ENCODE peak calls at places on chromosomes 6 and 20, in six cellular contexts. J is ovary, S is NB4, X is foreskin fibroblast, Y is fibroblast of pulmonary artery, N is fibroblast of lung. Z is an unnamed sample.
A peak's percentile ranks its signal among the peaks of the same experiment; 100 is the strongest.

GRCh38 chr6:35302604-35303218 is 5.1 kb downstream of the DEF6 start:
- DNase-seq in J (no peak), S (peak; percentile 93), X (peak; percentile 15), Y (peak; percentile 11), N (peak; percentile 12), Z (no peak)

GRCh38 chr6:49826743-49827406 is 39.5 kb downstream of the CRISP1 start:
- DNase-seq in J (no peak), S (no peak), X (no peak), Y (no peak), N (peak; percentile 0), Z (no peak)

GRCh38 chr20:38423541-38423940 is 11.6 kb downstream of the SNHG17 start:
- DNase-seq in J (no peak), S (no peak), X (no peak), Y (no peak), N (no peak), Z (no peak)

GRCh38 chr20:24682496-24683090 is 213.2 kb downstream of the SYNDIG1 start:
- DNase-seq in J (no peak), S (no peak), X (no peak), Y (no peak), N (no peak), Z (no peak)

GRCh38 chr20:62816879-62817873 is at the start of gene COL9A3:
- DNase-seq in J (no peak), S (no peak), X (no peak), Y (no peak), N (no peak), Z (no peak)

GRCh38 chr6:98783578-98783977 is 50.8 kb upstream of the POU3F2 start:
- DNase-seq in J (no peak), S (no peak), X (no peak), Y (no peak), N (no peak), Z (no peak)

GRCh38 chr20:15619341-15619740 is 953.9 kb downstream of the KIF16B start:
- DNase-seq in J (no peak), S (no peak), X (no peak), Y (no peak), N (no peak), Z (no peak)

GRCh38 chr20:3000852-3001523 is 42.4 kb upstream of the GNRH2 start:
- DNase-seq in J (no peak), S (peak; percentile 76), X (peak; percentile 28), Y (peak; percentile 77), N (peak; percentile 33), Z (no peak)

GRCh38 chr20:39849171-39849570 is 839.9 kb downstream of the MAFB start:
- DNase-seq in J (no peak), S (no peak), X (no peak), Y (no peak), N (no peak), Z (no peak)

GRCh38 chr20:7889736-7890135 is 50.5 kb downstream of the HAO1 start:
- DNase-seq in J (no peak), S (no peak), X (no peak), Y (no peak), N (no peak), Z (no peak)

GRCh38 chr6:117110146-117110545 is 155.2 kb upstream of the VGLL2 start:
- DNase-seq in J (no peak), S (no peak), X (no peak), Y (no peak), N (no peak), Z (no peak)

GRCh38 chr6:80214436-80215022 is 108.1 kb downstream of the BCKDHB start:
- DNase-seq in J (no peak), S (peak; percentile 51), X (peak; percentile 45), Y (peak; percentile 79), N (peak; percentile 76), Z (peak; percentile 53)

GRCh38 chr6:10177703-10178102 is 237.2 kb downstream of the TFAP2A start:
- DNase-seq in J (no peak), S (no peak), X (no peak), Y (no peak), N (no peak), Z (no peak)

GRCh38 chr6:152356659-152357058 is 280.5 kb downstream of the SYNE1 start:
- DNase-seq in J (no peak), S (peak; percentile 82), X (peak; percentile 37), Y (peak; percentile 82), N (peak; percentile 56), Z (peak; percentile 33)

GRCh38 chr20:48260370-48260769 is 475.1 kb upstream of the SULF2 start:
- DNase-seq in J (no peak), S (no peak), X (no peak), Y (no peak), N (no peak), Z (no peak)

GRCh38 chr6:168971549-168971948 is 282.1 kb downstream of the THBS2 start:
- DNase-seq in J (no peak), S (no peak), X (no peak), Y (no peak), N (no peak), Z (no peak)

GRCh38 chr20:11748436-11748835 is 169.3 kb upstream of the BTBD3 start:
- DNase-seq in J (no peak), S (no peak), X (no peak), Y (no peak), N (no peak), Z (no peak)

GRCh38 chr6:138267971-138268895 is 49.9 kb upstream of the PBOV1 start:
- DNase-seq in J (no peak), S (no peak), X (no peak), Y (no peak), N (no peak), Z (no peak)

GRCh38 chr20:20780127-20780822 is 67.8 kb upstream of the RALGAPA2 start:
- DNase-seq in J (peak; percentile 62), S (peak; percentile 100), X (peak; percentile 3), Y (peak; percentile 8), N (no peak), Z (no peak)

GRCh38 chr6:44733868-44734267 is 346.4 kb downstream of the CDC5L start:
- DNase-seq in J (no peak), S (no peak), X (no peak), Y (peak; percentile 36), N (peak; percentile 25), Z (no peak)

GRCh38 chr6:38193486-38194281 is 374.2 kb downstream of the ZFAND3 start:
- DNase-seq in J (no peak), S (no peak), X (no peak), Y (no peak), N (no peak), Z (no peak)

GRCh38 chr20:45791668-45792512 is at the start of the genes DNTTIP1 and WFDC3:
- DNase-seq in J (peak; percentile 91), S (peak; percentile 95), X (peak; percentile 89), Y (peak; percentile 90), N (peak; percentile 88), Z (peak; percentile 49)

GRCh38 chr6:107585815-107586435 is 96.0 kb downstream of the SOBP start:
- DNase-seq in J (no peak), S (no peak), X (no peak), Y (no peak), N (no peak), Z (no peak)

GRCh38 chr20:19974621-19975435 is 42.3 kb upstream of the NAA20 start:
- DNase-seq in J (peak; percentile 87), S (peak; percentile 93), X (peak; percentile 95), Y (peak; percentile 92), N (peak; percentile 97), Z (peak; percentile 96)

GRCh38 chr20:43938017-43938655 is 23.5 kb downstream of the TOX2 start:
- DNase-seq in J (no peak), S (no peak), X (no peak), Y (no peak), N (peak; percentile 22), Z (no peak)

GRCh38 chr20:25058051-25058796 is at the start of gene ACSS1:
- DNase-seq in J (peak; percentile 62), S (peak; percentile 72), X (peak; percentile 23), Y (peak; percentile 41), N (peak; percentile 35), Z (no peak)

DNA sequence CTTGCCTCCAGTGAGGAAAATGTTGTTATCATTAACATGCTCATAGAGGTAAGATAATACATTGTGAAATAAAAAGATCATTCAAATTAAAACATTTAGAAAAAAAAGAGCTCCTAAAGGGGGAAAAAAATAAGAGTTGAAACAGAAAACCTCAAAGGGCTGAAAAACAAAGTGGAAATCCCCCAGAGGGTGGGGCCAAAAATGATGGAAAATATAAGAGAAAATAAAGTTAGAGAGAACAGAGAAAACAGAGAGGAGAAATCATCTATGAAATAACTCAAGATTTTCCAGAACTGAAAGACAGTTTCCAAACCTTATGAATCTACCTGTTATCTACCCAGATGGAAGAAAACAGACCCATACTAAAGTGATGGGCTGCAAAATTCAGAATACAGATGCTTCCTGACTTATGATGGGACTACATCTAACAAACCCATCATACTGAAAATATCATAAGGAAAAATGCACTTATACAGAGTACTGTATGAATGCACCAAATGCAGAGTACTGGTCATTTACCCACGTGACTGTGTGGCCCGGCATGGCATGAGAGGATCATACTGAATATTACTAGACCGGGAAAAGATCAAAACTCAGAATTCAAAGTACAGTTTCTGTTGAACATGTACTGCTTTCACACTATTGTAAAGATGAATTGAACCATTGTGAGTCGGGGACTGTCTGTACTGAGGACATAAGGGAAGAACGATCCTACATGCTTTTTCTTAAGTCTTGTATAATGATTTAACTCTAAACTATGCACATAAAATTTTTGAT is 4.0 kb downstream of the ZBTB24 start:
- DNase-seq in J (no peak), S (no peak), X (no peak), Y (no peak), N (no peak), Z (no peak)
- H3K4me3 ChIP-seq in J (no peak overlapping the region), S (peak overlapping the region; percentile 60), X (peak overlapping the region; percentile 21), Y (peak overlapping the region; percentile 24), N (peak overlapping the region; percentile 6), Z (peak overlapping the region; percentile 5)

GRCh38 chr6:54892831-54893230 is 46.3 kb downstream of the FAM83B start:
- DNase-seq in J (no peak), S (peak; percentile 2), X (peak; percentile 69), Y (peak; percentile 60), N (peak; percentile 63), Z (no peak)
- TF ChIP-seq CTCF in J (no peak), S (no peak), X (no peak), Y (no peak), N (no peak), Z (no peak)

DNA sequence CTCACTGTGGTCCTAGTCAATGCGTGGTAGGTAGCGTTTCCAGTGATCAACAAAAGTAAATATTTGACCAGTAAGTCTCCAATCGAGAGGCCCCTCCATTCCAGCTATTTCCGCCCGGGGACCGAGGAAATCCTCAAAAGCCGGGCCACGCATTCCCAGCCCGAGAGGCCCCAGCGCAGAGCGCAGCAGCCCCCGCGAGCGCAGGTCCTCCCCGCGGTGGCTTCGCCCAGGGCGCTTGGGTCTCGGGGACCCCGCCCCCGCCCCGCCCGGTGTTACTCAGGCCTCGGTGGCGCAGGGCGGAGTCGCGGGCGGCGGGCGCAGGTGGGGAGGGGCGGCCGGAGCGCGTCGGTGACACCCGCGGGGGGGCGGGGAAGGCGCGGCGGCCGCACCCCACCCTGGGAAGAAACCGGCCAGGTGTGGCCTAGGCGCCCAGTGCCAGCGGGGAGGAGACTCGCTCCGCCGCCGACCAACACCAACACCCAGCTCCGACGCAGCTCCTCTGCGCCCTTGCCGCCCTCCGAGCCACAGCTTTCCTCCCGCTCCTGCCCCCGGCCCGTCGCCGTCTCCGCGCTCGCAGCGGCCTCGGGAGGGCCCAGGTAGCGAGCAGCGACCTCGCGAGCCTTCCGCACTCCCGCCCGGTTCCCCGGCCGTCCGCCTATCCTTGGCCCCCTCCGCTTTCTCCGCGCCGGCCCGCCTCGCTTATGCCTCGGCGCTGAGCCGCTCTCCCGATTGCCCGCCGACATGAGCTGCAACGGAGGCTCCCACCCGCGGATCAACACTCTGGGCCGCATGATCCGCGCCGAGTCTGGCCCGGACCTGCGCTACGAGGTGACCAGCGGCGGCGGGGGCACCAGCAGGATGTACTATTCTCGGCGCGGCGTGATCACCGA is at the start of gene DSP:
- DNase-seq in J (peak; percentile 10), S (peak; percentile 61), X (no peak), Y (no peak), N (no peak), Z (no peak)
- H3K4me3 ChIP-seq in J (peak within 1 kb of the TSS; percentile 47), S (peak within 1 kb of the TSS; percentile 39), X (peak within 1 kb of the TSS; percentile 72), Y (peak within 1 kb of the TSS; percentile 55), N (peak within 1 kb of the TSS; percentile 38), Z (peak within 1 kb of the TSS; percentile 40)

GRCh38 chr6:163634514-163635171 is 220.1 kb downstream of the QKI start:
- DNase-seq in J (no peak), S (peak; percentile 39), X (no peak), Y (no peak), N (no peak), Z (no peak)
- TF ChIP-seq CTCF in J (no peak), S (no peak), X (no peak), Y (no peak), N (no peak), Z (no peak)

Z was measured in astrocyte of the cerebellum.